ENCODE peak calls at places on chromosomes 6 and 20, in eight cellular contexts. A is psoas muscle; B is kidney tubule cell; M is stimulated activated CD8-positive, alpha-beta memory T cell treated with anti-CD3 and anti-CD28 coated beads, Interleukin-15, amount 100 ng/mL, for 4 hours; R is activated CD4-positive, CD25-positive, alpha-beta regulatory T cell; X is iris pigment epithelial cell; G is IMR-90; F is neural crest cell. O is an unnamed sample.

GRCh38 chr6:38432479-38432878 is 207.2 kb downstream of the BTBD9 start:
- DNase-seq in G (peak), A (no peak), R (no peak), M (no peak), X (peak), B (peak), F (no peak), O (peak)

GRCh38 chr20:3238616-3239025 is 369 bp downstream of the SLC4A11 start:
- DNase-seq in F (no peak), G (no peak), X (peak), A (no peak), M (no peak), B (no peak), R (no peak), O (peak)

GRCh38 chr6:27251672-27252251 is 4.3 kb downstream of the PRSS16 start:
- DNase-seq in R (no peak), A (peak), F (peak), X (peak), M (peak), B (peak), G (peak), O (peak)

GRCh38 chr6:170228581-170229310 is 62.1 kb downstream of the DLL1 start:
- DNase-seq in R (no peak), X (no peak), F (no peak), G (no peak), A (no peak), M (no peak), B (no peak), O (no peak)

GRCh38 chr20:3785240-3786125 is 1.1 kb downstream of the CENPB start:
- DNase-seq in B (no peak), M (no peak), G (no peak), R (no peak), X (no peak), A (peak), F (no peak), O (peak)

GRCh38 chr6:13486679-13487121 is 700 bp downstream of the GFOD1 start:
- DNase-seq in F (peak), G (peak), B (peak), R (no peak), M (peak), A (peak), X (peak), O (peak)

GRCh38 chr6:65259080-65259479 is 447.9 kb downstream of the EYS start:
- DNase-seq in G (peak), A (no peak), R (no peak), X (peak), M (no peak), B (peak), F (no peak), O (peak)

GRCh38 chr20:19673575-19673974 is 84.5 kb upstream of the RIN2 start:
- DNase-seq in G (no peak), F (no peak), X (no peak), R (no peak), B (peak), A (no peak), M (no peak), O (peak)

GRCh38 chr6:159953091-159953581 is 15.7 kb upstream of the IGF2R start:
- DNase-seq in F (no peak), A (peak), M (no peak), R (no peak), G (peak), X (peak), B (no peak), O (peak)

GRCh38 chr6:112007805-112008204 is 46.1 kb upstream of the CCN6 start:
- DNase-seq in M (no peak), R (no peak), F (no peak), X (no peak), B (peak), G (peak), A (no peak), O (no peak)

GRCh38 chr6:33710296-33711121 is 991 bp downstream of the UQCC2 start:
- DNase-seq in B (no peak), R (no peak), X (no peak), A (no peak), F (no peak), M (no peak), G (no peak), O (no peak)

GRCh38 chr20:59404749-59405148 is 104.3 kb downstream of the EDN3 start:
- DNase-seq in R (no peak), B (no peak), G (no peak), F (no peak), M (no peak), X (no peak), A (no peak), O (no peak)

GRCh38 chr6:45212976-45213375 is 115.2 kb upstream of the RUNX2 start:
- DNase-seq in B (peak), R (no peak), G (no peak), M (no peak), X (peak), A (no peak), F (no peak), O (peak)

GRCh38 chr6:111841822-111842221 is 31.4 kb downstream of the FYN start:
- DNase-seq in B (peak), G (peak), M (no peak), X (peak), R (no peak), F (no peak), A (no peak), O (peak)

GRCh38 chr20:24309596-24309995 is 159.8 kb upstream of the SYNDIG1 start:
- DNase-seq in R (no peak), B (peak), X (peak), G (peak), F (no peak), A (no peak), M (no peak), O (no peak)

GRCh38 chr20:10673176-10673830 is 496 bp downstream of the JAG1 start:
- DNase-seq in B (no peak), R (no peak), G (no peak), M (no peak), X (peak), F (peak), A (peak), O (no peak)

GRCh38 chr20:53963670-53964466 is 106.5 kb downstream of the BCAS1 start:
- DNase-seq in B (no peak), A (no peak), F (no peak), X (no peak), M (no peak), G (no peak), R (no peak), O (peak)

GRCh38 chr6:57021086-57021720 is 25.3 kb upstream of the KIAA1586 start:
- DNase-seq in A (no peak), X (peak), G (peak), B (peak), F (no peak), M (no peak), R (no peak), O (peak)

GRCh38 chr6:158835616-158836221 is 16.6 kb upstream of the EZR start:
- DNase-seq in G (peak), M (no peak), B (no peak), F (no peak), A (peak), X (no peak), R (no peak), O (no peak)

GRCh38 chr20:3843490-3843889 is 3.1 kb upstream of the MAVS start:
- DNase-seq in R (no peak), A (no peak), G (peak), M (no peak), X (peak), F (no peak), B (peak), O (peak)

GRCh38 chr20:39822667-39823066 is 860.5 kb downstream of the DHX35 start:
- DNase-seq in B (peak), R (no peak), A (no peak), F (no peak), M (no peak), X (peak), G (peak), O (peak)

GRCh38 chr6:12769556-12770255 is 53.1 kb downstream of the PHACTR1 start:
- DNase-seq in A (no peak), B (peak), R (no peak), F (no peak), M (no peak), G (no peak), X (no peak), O (no peak)

GRCh38 chr6:29005183-29005885 is at the start of gene ZNF311:
- DNase-seq in F (no peak), B (peak), R (no peak), G (peak), X (peak), M (no peak), A (peak), O (peak)

GRCh38 chr20:29689411-29690225 is 1567.8 kb upstream of the DEFB115 start:
- DNase-seq in R (no peak), B (no peak), A (no peak), G (no peak), F (no peak), X (no peak), M (peak), O (no peak)

GRCh38 chr6:155377061-155377460 is 62.8 kb upstream of the TFB1M start:
- DNase-seq in X (peak), B (peak), M (no peak), A (no peak), R (no peak), F (no peak), G (peak), O (peak)

GRCh38 chr6:122567034-122567433 is 43.2 kb upstream of the PKIB start:
- DNase-seq in G (no peak), R (no peak), B (no peak), F (no peak), M (no peak), A (no peak), X (no peak), O (no peak)

GRCh38 chr6:42050011-42050896 is at the start of gene TAF8:
- DNase-seq in A (peak), G (peak), X (peak), M (peak), F (peak), R (peak), B (peak), O (peak)

GRCh38 chr20:10671221-10671849 is 2.5 kb downstream of the JAG1 start:
- DNase-seq in A (no peak), M (no peak), F (peak), G (peak), B (peak), X (peak), R (no peak), O (peak)

GRCh38 chr6:157867981-157868380 is 44.9 kb downstream of the SNX9 start:
- DNase-seq in A (no peak), G (no peak), X (no peak), B (no peak), M (no peak), F (no peak), R (no peak), O (no peak)

GRCh38 chr6:151034825-151035781 is 169.6 kb downstream of the MTHFD1L start:
- DNase-seq in F (no peak), A (no peak), B (peak), G (no peak), X (no peak), M (no peak), R (no peak), O (no peak)

GRCh38 chr6:140071601-140072062 is 697.2 kb upstream of the CITED2 start:
- DNase-seq in R (no peak), B (peak), A (no peak), X (peak), F (no peak), M (no peak), G (peak), O (no peak)

GRCh38 chr6:142947702-142948480 is 2.9 kb upstream of the HIVEP2 start:
- DNase-seq in X (no peak), R (no peak), G (no peak), F (no peak), A (no peak), B (no peak), M (no peak), O (no peak)

O was measured in epithelial cell of esophagus.